ENCODE peak calls at places on chromosomes 11 and 22, in nine cellular contexts. V is ACHN; S is NCI-H1417; Z is CD8-positive, alpha-beta T cell; M is activated naive CD8-positive, alpha-beta T cell treated with anti-CD3 and anti-CD28 coated beads, Interleukin-2, amount 50 U/mL, for 24 hours; K is stimulated activated CD4-positive, alpha-beta T cell treated with anti-CD3 and anti-CD28 coated beads, TNF-alpha, amount 100 ng/mL, for 4 hours; Q is Daoy; J is hypothalamus; E is osteocyte. T is an unnamed sample.

GRCh38 chr11:27372159-27372558 is 9.1 kb upstream of the CCDC34 start:
- DNase-seq in V (no peak), S (no peak), Z (no peak), M (no peak), K (no peak), Q (no peak), J (no peak), E (no peak), T (no peak)

GRCh38 chr11:95282337-95282751 is 51.3 kb upstream of the SESN3 start:
- DNase-seq in V (no peak), S (no peak), Z (no peak), M (no peak), K (no peak), Q (no peak), J (no peak), E (no peak), T (no peak)

GRCh38 chr22:31753005-31753633 is 700 bp upstream of the DEPDC5 start:
- DNase-seq in V (peak), S (no peak), Z (no peak), M (peak), K (no peak), Q (peak), J (peak), E (no peak), T (no peak)

GRCh38 chr11:71433648-71434450 is 14.3 kb downstream of the DHCR7 start:
- DNase-seq in V (no peak), S (no peak), Z (no peak), M (no peak), K (no peak), Q (no peak), J (peak), E (no peak), T (no peak)

GRCh38 chr22:36562261-36562835 is 33.4 kb upstream of the EIF3D start:
- DNase-seq in V (peak), S (no peak), Z (no peak), M (no peak), K (no peak), Q (peak), J (no peak), E (no peak), T (no peak)

GRCh38 chr11:119491753-119492455 is 68.9 kb upstream of the THY1 start:
- DNase-seq in V (peak), S (peak), Z (no peak), M (no peak), K (no peak), Q (peak), J (no peak), E (no peak), T (no peak)

GRCh38 chr11:102006835-102007566 is 40.2 kb upstream of the CFAP300 start:
- DNase-seq in V (no peak), S (no peak), Z (no peak), M (no peak), K (no peak), Q (no peak), J (no peak), E (no peak), T (no peak)

GRCh38 chr22:49236541-49237075 is 591.1 kb downstream of the BRD1 start:
- DNase-seq in V (no peak), S (no peak), Z (no peak), M (no peak), K (no peak), Q (no peak), J (no peak), E (no peak), T (no peak)

GRCh38 chr11:75532200-75532972 is 6.6 kb upstream of the GDPD5 start:
- DNase-seq in V (peak), S (peak), Z (peak), M (peak), K (peak), Q (peak), J (peak), E (peak), T (peak)

GRCh38 chr22:45335854-45336492 is 26.2 kb downstream of the FAM118A start:
- DNase-seq in V (no peak), S (no peak), Z (no peak), M (no peak), K (no peak), Q (no peak), J (no peak), E (no peak), T (no peak)

GRCh38 chr22:19823191-19823590 is 31.5 kb downstream of the GNB1L start:
- DNase-seq in V (no peak), S (no peak), Z (no peak), M (no peak), K (no peak), Q (no peak), J (no peak), E (peak), T (no peak)

GRCh38 chr11:77124488-77124887 is 3.6 kb upstream of the MYO7A start:
- DNase-seq in V (no peak), S (no peak), Z (no peak), M (no peak), K (no peak), Q (no peak), J (no peak), E (no peak), T (no peak)

GRCh38 chr22:38981005-38981658 is 1.0 kb upstream of the APOBEC3B start:
- DNase-seq in V (peak), S (no peak), Z (no peak), M (no peak), K (no peak), Q (peak), J (no peak), E (no peak), T (no peak)

GRCh38 chr11:117868815-117869642 is 7.4 kb downstream of the FXYD6 start:
- DNase-seq in V (no peak), S (peak), Z (no peak), M (no peak), K (no peak), Q (no peak), J (no peak), E (no peak), T (no peak)

GRCh38 chr22:49553076-49553475 is 274.6 kb downstream of the BRD1 start:
- DNase-seq in V (no peak), S (no peak), Z (no peak), M (no peak), K (no peak), Q (no peak), J (no peak), E (no peak), T (no peak)

GRCh38 chr11:62540804-62541671 is 5.6 kb downstream of the AHNAK start:
- DNase-seq in V (no peak), S (no peak), Z (no peak), M (no peak), K (no peak), Q (no peak), J (peak), E (no peak), T (peak)

GRCh38 chr11:84714316-84714780 is 912.8 kb downstream of the DLG2 start:
- DNase-seq in V (peak), S (no peak), Z (no peak), M (peak), K (no peak), Q (no peak), J (peak), E (no peak), T (no peak)

GRCh38 chr22:50305393-50305657 is 2.1 kb downstream of the PLXNB2 start:
- DNase-seq in V (no peak), S (no peak), Z (no peak), M (no peak), K (no peak), Q (no peak), J (no peak), E (no peak), T (no peak)

T was measured in GM12878.